ENCODE peak calls at places on chromosomes 4 and X, in ten cellular contexts. P is GM04504; E is activated naive CD4-positive, alpha-beta T cell treated with anti-CD3 and anti-CD28 coated beads, Interleukin-2, amount 50 U/mL, for 16 hours; V is endothelial cell of umbilical vein; L is EL; A is ovary; F is NCI-H2171 treated with DMSO at 0.1 percent for 48 hours; N is A172; Z is stimulated activated naive B cell treated with anti-CD40 and anti-IgM and Interleukin-4, amounts not matched to agents 10 μg/mL and 1 μg/mL and 100 μg/mL, for 72 hours; R is amniotic epithelial cell. C is an unnamed sample.

GRCh38 chr4:35105486-35105885 is 1138.8 kb downstream of the ARAP2 start:
- DNase-seq in P (no peak), E (no peak), V (no peak), L (no peak), A (no peak), F (no peak), N (no peak), Z (no peak), R (no peak), C (no peak)

GRCh38 chr4:170089743-170090666 is at the start of gene AADAT:
- DNase-seq in P (peak), E (no peak), V (peak), L (peak), A (peak), F (peak), N (peak), Z (peak), R (peak), C (peak)

GRCh38 chrX:41526925-41527324 is 79.8 kb downstream of the NYX start:
- DNase-seq in P (peak), E (no peak), V (peak), L (peak), A (no peak), F (no peak), N (peak), Z (no peak), R (peak), C (no peak)

GRCh38 chr4:13966241-13967195 is 339.0 kb upstream of the BOD1L1 start:
- DNase-seq in P (no peak), E (no peak), V (peak), L (peak), A (no peak), F (no peak), N (peak), Z (no peak), R (peak), C (no peak)

GRCh38 chr4:81565137-81565870 is 93.6 kb upstream of the RASGEF1B start:
- DNase-seq in P (no peak), E (no peak), V (no peak), L (no peak), A (peak), F (no peak), N (no peak), Z (no peak), R (no peak), C (peak)

GRCh38 chrX:53048169-53049126 is at the start of gene GPR173:
- DNase-seq in P (peak), E (no peak), V (peak), L (peak), A (peak), F (peak), N (peak), Z (no peak), R (peak), C (peak)

GRCh38 chr4:6272863-6273660 is 3.4 kb downstream of the WFS1 start:
- DNase-seq in P (peak), E (no peak), V (peak), L (peak), A (peak), F (no peak), N (peak), Z (no peak), R (peak), C (no peak)

GRCh38 chrX:40938418-40938817 is 146.8 kb upstream of the USP9X start:
- DNase-seq in P (no peak), E (no peak), V (no peak), L (peak), A (no peak), F (peak), N (peak), Z (no peak), R (peak), C (no peak)

GRCh38 chr4:40301592-40301991 is 33.5 kb upstream of the CHRNA9 start:
- DNase-seq in P (no peak), E (peak), V (no peak), L (no peak), A (no peak), F (no peak), N (no peak), Z (peak), R (no peak), C (no peak)

GRCh38 chr4:7936963-7937362 is 2.7 kb downstream of the AFAP1 start:
- DNase-seq in P (no peak), E (no peak), V (no peak), L (no peak), A (no peak), F (no peak), N (no peak), Z (no peak), R (peak), C (no peak)

GRCh38 chr4:54440394-54441223 is 211.5 kb downstream of the PDGFRA start:
- DNase-seq in P (no peak), E (no peak), V (peak), L (peak), A (no peak), F (peak), N (peak), Z (no peak), R (peak), C (peak)

GRCh38 chr4:123555500-123556273 is 159.1 kb downstream of the SPRY1 start:
- DNase-seq in P (no peak), E (no peak), V (peak), L (peak), A (peak), F (no peak), N (no peak), Z (no peak), R (peak), C (no peak)

GRCh38 chr4:53463340-53463739 is 85.9 kb downstream of the FIP1L1 start:
- DNase-seq in P (no peak), E (no peak), V (no peak), L (no peak), A (no peak), F (no peak), N (no peak), Z (no peak), R (no peak), C (no peak)

C was measured in nucleus accumbens.